ENCODE peak calls at places on chromosomes 7 and 10, in four cellular contexts. W is gastrocnemius medialis, P is GM20000, J is Caki2. L is an unnamed sample.
A peak's percentile ranks its signal among the peaks of the same experiment; 100 is the strongest.

GRCh38 chr10:132506711-132507466 is 30.7 kb upstream of the INPP5A start:
- DNase-seq in W (peak; percentile 82), J (no peak), P (no peak), L (no peak)

GRCh38 chr7:111370002-111370401 is 192.3 kb downstream of the IMMP2L start:
- DNase-seq in J (no peak), P (no peak), W (no peak), L (no peak)

GRCh38 chr7:80018941-80019808 is 115.5 kb upstream of the GNAI1 start:
- DNase-seq in J (peak; percentile 16), P (peak; percentile 58), W (no peak), L (peak; percentile 7)

GRCh38 chr7:139630643-139631519 is 107.4 kb downstream of the CLEC2L start:
- DNase-seq in P (no peak), J (no peak), W (no peak), L (peak; percentile 58)

GRCh38 chr10:34413214-34413613 is 401.9 kb downstream of the PARD3 start:
- DNase-seq in J (no peak), P (no peak), W (no peak), L (no peak)

GRCh38 chr7:42790196-42790595 is 121.7 kb downstream of the C7orf25 start:
- DNase-seq in P (no peak), J (no peak), W (no peak), L (no peak)

GRCh38 chr7:52764502-52765169 is 270.8 kb upstream of the POM121L12 start:
- DNase-seq in W (no peak), J (peak; percentile 14), P (no peak), L (no peak)

GRCh38 chr7:114085592-114086490 is 167.0 kb upstream of the PPP1R3A start:
- DNase-seq in J (peak; percentile 96), P (peak; percentile 66), W (peak; percentile 93), L (no peak)

GRCh38 chr7:44305564-44306507 is 19.6 kb downstream of the CAMK2B start:
- DNase-seq in J (no peak), P (peak; percentile 34), W (no peak), L (no peak)

GRCh38 chr7:45978010-45978681 is 57.1 kb upstream of the IGFBP3 start:
- DNase-seq in W (no peak), P (no peak), J (peak; percentile 99), L (no peak)

GRCh38 chr7:33243319-33243881 is 114.0 kb downstream of the BBS9 start:
- DNase-seq in J (peak; percentile 33), W (no peak), P (peak; percentile 24), L (no peak)

GRCh38 chr10:10133271-10133670 is 884.4 kb upstream of the CELF2 start:
- DNase-seq in P (no peak), W (no peak), J (no peak), L (no peak)

GRCh38 chr10:30185916-30186315 is 126.5 kb upstream of the JCAD start:
- DNase-seq in J (peak; percentile 82), P (no peak), W (no peak), L (no peak)

GRCh38 chr7:131546583-131547111 is 9.8 kb downstream of the PODXL start:
- DNase-seq in P (peak; percentile 64), W (no peak), J (peak; percentile 18), L (peak; percentile 31)

GRCh38 chr10:15348579-15348978 is 22.5 kb downstream of the FAM171A1 start:
- DNase-seq in J (no peak), P (no peak), W (no peak), L (no peak)

GRCh38 chr10:75910032-75910431 is 478.6 kb downstream of the LRMDA start:
- DNase-seq in J (peak; percentile 8), P (no peak), W (no peak), L (no peak)

GRCh38 chr7:131249003-131249402 is 78.7 kb upstream of the MKLN1 start:
- DNase-seq in P (no peak), W (peak; percentile 95), J (peak; percentile 74), L (no peak)

GRCh38 chr10:131848296-131848695 is 52.5 kb upstream of the PPP2R2D start:
- DNase-seq in P (no peak), J (no peak), W (no peak), L (no peak)

GRCh38 chr7:157684157-157684595 is 347.4 kb downstream of the DNAJB6 start:
- DNase-seq in W (no peak), J (no peak), P (no peak), L (no peak)

GRCh38 chr7:94286111-94286510 is 108.6 kb upstream of the COL1A2 start:
- DNase-seq in J (no peak), W (no peak), P (no peak), L (no peak)